ENCODE peak calls at places on chromosomes 6 and 20, in eight cellular contexts. U, Q, I, G, H, F, V and R are unnamed samples.

GRCh38 chr6:85484941-85485340 is 35.1 kb downstream of the NT5E start:
- DNase-seq in U (no peak), Q (no peak), I (no peak), G (no peak), H (no peak), F (no peak), V (no peak), R (no peak)

GRCh38 chr6:28515676-28516075 is at the start of gene GPX6:
- DNase-seq in U (no peak), Q (no peak), I (no peak), G (no peak), H (no peak), F (no peak), V (no peak), R (no peak)

GRCh38 chr20:38692436-38693411 is 31.6 kb upstream of the SLC32A1 start:
- DNase-seq in U (peak; percentile 83), Q (peak; percentile 26), I (peak; percentile 35), G (peak; percentile 71), H (peak; percentile 64), F (peak; percentile 72), V (no peak), R (peak; percentile 54)

GRCh38 chr20:17558154-17558940 is 11.5 kb upstream of the DSTN start:
- DNase-seq in U (no peak), Q (peak; percentile 35), I (no peak), G (peak; percentile 87), H (peak; percentile 91), F (peak; percentile 95), V (no peak), R (peak; percentile 91)

GRCh38 chr6:44257007-44257752 is at the start of gene SLC35B2:
- DNase-seq in U (peak; percentile 76), Q (peak; percentile 70), I (peak; percentile 87), G (peak; percentile 47), H (peak; percentile 67), F (peak; percentile 76), V (peak; percentile 54), R (peak; percentile 55)

GRCh38 chr20:63230800-63231268 is 4.9 kb upstream of the BIRC7 start:
- DNase-seq in U (peak; percentile 66), Q (peak; percentile 32), I (peak; percentile 56), G (peak; percentile 65), H (peak; percentile 60), F (peak; percentile 54), V (no peak), R (peak; percentile 53)

GRCh38 chr6:106525111-106525884 is 104.0 kb downstream of the RTN4IP1 start:
- DNase-seq in U (no peak), Q (no peak), I (no peak), G (no peak), H (no peak), F (no peak), V (no peak), R (no peak)

GRCh38 chr20:3651204-3651970 is 11.8 kb downstream of the GFRA4 start:
- DNase-seq in U (no peak), Q (no peak), I (no peak), G (no peak), H (no peak), F (no peak), V (no peak), R (no peak)

GRCh38 chr20:24469116-24470030 is at the start of gene SYNDIG1:
- DNase-seq in U (peak; percentile 54), Q (no peak), I (peak; percentile 31), G (no peak), H (no peak), F (peak; percentile 46), V (no peak), R (no peak)

GRCh38 chr6:164749126-164749758 is 560.2 kb downstream of the C6orf118 start:
- DNase-seq in U (no peak), Q (no peak), I (no peak), G (no peak), H (no peak), F (peak; percentile 74), V (no peak), R (no peak)

GRCh38 chr20:17541996-17542395 is 10.8 kb upstream of the BFSP1 start:
- DNase-seq in U (no peak), Q (no peak), I (no peak), G (peak; percentile 63), H (peak; percentile 87), F (peak; percentile 77), V (no peak), R (peak; percentile 27)

GRCh38 chr20:15146948-15147347 is 809.5 kb upstream of the FLRT3 start:
- DNase-seq in U (no peak), Q (no peak), I (no peak), G (no peak), H (no peak), F (no peak), V (no peak), R (no peak)

GRCh38 chr20:58433759-58434158 is 44.7 kb downstream of the VAPB start:
- DNase-seq in U (no peak), Q (no peak), I (no peak), G (peak; percentile 77), H (peak; percentile 89), F (peak; percentile 73), V (no peak), R (peak; percentile 63)

GRCh38 chr20:64160118-64160517 is 4.1 kb upstream of the MYT1 start:
- DNase-seq in U (no peak), Q (no peak), I (no peak), G (no peak), H (no peak), F (no peak), V (no peak), R (no peak)

GRCh38 chr20:61437280-61438206 is 185.5 kb downstream of the CDH4 start:
- DNase-seq in U (no peak), Q (no peak), I (no peak), G (peak; percentile 16), H (peak; percentile 90), F (peak; percentile 93), V (no peak), R (no peak)

GRCh38 chr6:113734886-113735481 is 122.2 kb upstream of the MARCKS start:
- DNase-seq in U (no peak), Q (no peak), I (no peak), G (peak; percentile 4), H (peak; percentile 45), F (peak; percentile 22), V (no peak), R (peak; percentile 16)

GRCh38 chr6:32107447-32107846 is 1.7 kb downstream of the TNXB start:
- DNase-seq in U (no peak), Q (no peak), I (no peak), G (no peak), H (no peak), F (no peak), V (no peak), R (no peak)

DNA sequence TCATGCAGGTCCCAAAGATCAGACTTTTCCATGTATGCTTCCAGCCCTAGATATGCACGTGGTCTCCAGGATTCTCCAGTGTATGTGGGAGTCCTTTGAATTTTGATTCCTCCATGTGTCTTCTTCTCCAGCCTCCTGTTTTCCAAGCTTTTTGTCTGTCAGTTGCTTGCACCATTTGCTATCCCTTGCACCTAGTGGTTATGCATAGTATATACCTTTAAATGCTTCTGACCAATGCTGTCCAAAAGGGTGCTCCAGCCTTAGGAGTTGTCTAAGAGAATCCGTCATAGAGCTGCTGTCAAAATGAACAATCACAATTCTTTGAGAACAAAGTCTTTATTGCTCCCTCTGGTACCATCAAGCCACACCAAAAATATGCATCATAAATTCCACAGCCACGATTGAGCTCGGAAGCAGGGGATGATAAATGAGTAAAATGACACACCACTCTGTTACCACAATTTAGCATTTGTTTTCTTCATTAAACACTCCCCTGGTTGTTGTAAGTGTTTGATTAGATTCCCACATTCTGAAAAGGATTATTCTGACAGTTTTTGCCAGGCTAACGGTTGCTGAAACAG is 706.2 kb upstream of the GJE1 start:
- DNase-seq in U (no peak), Q (no peak), I (no peak), G (no peak), H (no peak), F (no peak), V (no peak), R (no peak)
- TF ChIP-seq CTCF in U (no peak), Q (no peak), I (no peak), G (peak; percentile 21), H (no peak), F (no peak), V (no peak), R (peak; percentile 33)

DNA sequence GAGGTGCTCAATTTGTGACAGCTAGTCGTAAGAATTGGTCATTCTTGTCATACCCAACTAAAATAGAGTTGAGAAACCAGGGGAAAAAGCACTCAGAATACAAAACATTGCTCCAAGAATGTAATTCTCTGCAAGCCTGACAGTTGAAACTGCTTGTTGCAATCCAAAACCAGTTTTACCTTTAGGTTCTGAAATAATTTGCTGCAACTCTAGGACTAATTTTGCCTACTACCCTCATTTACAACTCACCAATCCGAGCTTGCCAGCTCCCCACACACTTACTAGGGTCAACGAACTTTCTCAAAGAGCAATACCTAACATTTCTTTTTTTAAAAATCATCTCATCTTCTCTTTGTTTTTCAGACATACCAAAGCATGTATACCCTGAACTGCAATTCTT is 29.7 kb downstream of the LIN28B start:
- DNase-seq in U (no peak), Q (no peak), I (no peak), G (no peak), H (no peak), F (no peak), V (no peak), R (no peak)
- TF ChIP-seq CTCF in U (no peak), Q (no peak), I (no peak), G (no peak), H (no peak), F (no peak), V (no peak), R (no peak)

DNA sequence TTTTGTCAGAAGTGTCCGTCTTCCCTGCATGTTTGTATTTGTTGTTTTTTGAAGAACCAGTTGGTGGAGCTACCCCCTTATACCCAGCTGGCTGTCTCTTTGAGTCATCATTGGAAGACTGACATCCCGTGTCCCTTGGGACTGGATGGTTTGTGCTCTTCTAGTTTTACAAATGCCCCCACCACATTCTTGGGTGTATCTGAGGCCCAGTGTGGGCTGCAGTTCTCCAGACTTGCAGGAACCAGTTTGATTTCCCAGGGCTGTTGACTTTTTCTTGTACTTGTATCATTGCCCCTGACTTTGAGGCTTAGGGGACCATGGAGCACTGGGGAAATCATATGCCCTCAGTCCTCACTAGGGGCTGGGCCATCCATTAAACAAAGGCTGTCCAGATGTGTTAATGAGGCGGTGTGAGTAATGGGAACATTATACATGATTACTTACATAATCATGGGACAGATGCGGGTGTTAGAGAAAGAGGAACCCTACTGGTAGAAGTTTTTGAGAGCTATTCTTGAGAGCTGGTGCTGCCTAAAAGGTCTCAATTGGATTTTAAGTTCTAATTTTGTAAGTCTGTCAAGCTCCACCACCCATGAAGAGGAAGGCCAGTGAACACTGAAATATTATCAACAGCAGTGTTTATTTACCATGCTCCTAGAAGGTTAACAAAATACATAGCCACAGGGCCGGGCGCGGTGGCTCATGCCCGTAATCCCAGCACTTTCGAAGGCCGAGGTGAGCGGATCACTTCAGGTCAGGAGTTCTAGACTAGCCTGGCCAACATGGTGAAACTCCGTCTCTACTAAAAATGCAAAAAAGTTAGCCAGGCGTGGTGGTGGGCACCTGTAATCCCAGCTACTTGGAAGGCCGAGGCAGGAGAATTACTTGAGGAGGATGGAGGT is 8.5 kb downstream of the JARID2 start:
- DNase-seq in U (no peak), Q (no peak), I (no peak), G (peak; percentile 60), H (no peak), F (no peak), V (no peak), R (no peak)
- TF ChIP-seq CTCF in U (no peak), Q (no peak), I (no peak), G (peak; percentile 39), H (peak; percentile 4), F (no peak), V (no peak), R (peak; percentile 26)

DNA sequence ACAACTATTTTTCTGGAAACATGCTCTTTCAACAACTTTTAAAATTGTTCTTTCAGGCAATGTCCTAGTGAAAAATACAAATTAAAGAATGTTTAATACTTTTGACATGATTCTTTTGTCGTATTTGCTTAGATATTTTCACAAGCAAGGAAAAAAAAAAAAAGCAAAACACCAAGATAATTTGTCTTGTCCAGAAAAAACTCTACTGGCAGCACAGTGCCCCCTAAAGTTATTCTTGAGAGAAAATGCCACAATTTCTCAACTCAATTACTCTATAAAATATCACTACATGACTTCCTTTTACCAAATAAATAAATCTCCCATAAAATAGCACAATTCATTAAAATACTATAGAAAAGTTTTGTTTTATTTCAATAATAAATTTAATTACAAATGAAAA is 652.5 kb upstream of the EPHA7 start:
- DNase-seq in U (no peak), Q (no peak), I (no peak), G (no peak), H (no peak), F (peak; percentile 29), V (no peak), R (no peak)
- TF ChIP-seq CTCF in U (no peak), Q (no peak), I (no peak), G (peak; percentile 28), H (no peak), F (peak; percentile 40), V (no peak), R (no peak)